ENCODE peak calls at places on chromosome 9, in ten cellular contexts. B, H, G, C, U, Y, M, A, J and E are unnamed samples.

GRCh38 chr9:100700689-100701318 is 122.9 kb downstream of the CAVIN4 start:
- DNase-seq in B (peak; percentile 32), H (no peak), G (no peak), C (no peak), U (no peak), Y (no peak), M (peak; percentile 19), A (peak; percentile 15), J (no peak), E (no peak)

GRCh38 chr9:98796364-98797101 is at the start of gene ANKS6:
- DNase-seq in B (peak; percentile 94), H (peak; percentile 73), G (peak; percentile 71), C (peak; percentile 78), U (peak; percentile 34), Y (peak; percentile 91), M (peak; percentile 89), A (peak; percentile 65), J (peak; percentile 93), E (peak; percentile 69)

GRCh38 chr9:7163957-7164356 is 406.2 kb downstream of the KDM4C start:
- DNase-seq in B (no peak), H (no peak), G (no peak), C (no peak), U (no peak), Y (no peak), M (no peak), A (no peak), J (no peak), E (no peak)

GRCh38 chr9:37029304-37029775 is 4.7 kb downstream of the PAX5 start:
- DNase-seq in B (no peak), H (no peak), G (no peak), C (no peak), U (no peak), Y (peak; percentile 61), M (no peak), A (no peak), J (no peak), E (no peak)

GRCh38 chr9:112655633-112656032 is 62.3 kb downstream of the INIP start:
- DNase-seq in B (no peak), H (no peak), G (no peak), C (no peak), U (no peak), Y (no peak), M (no peak), A (no peak), J (no peak), E (no peak)

GRCh38 chr9:99863955-99864354 is 42.3 kb downstream of the NR4A3 start:
- DNase-seq in B (no peak), H (no peak), G (no peak), C (no peak), U (no peak), Y (no peak), M (no peak), A (no peak), J (no peak), E (no peak)

GRCh38 chr9:99192786-99193465 is 28.8 kb downstream of the ALG2 start:
- DNase-seq in B (no peak), H (no peak), G (no peak), C (no peak), U (no peak), Y (no peak), M (no peak), A (peak; percentile 84), J (no peak), E (peak; percentile 71)

GRCh38 chr9:97038551-97038908 is 412 bp downstream of the CTSV start:
- DNase-seq in B (no peak), H (no peak), G (no peak), C (no peak), U (no peak), Y (peak; percentile 25), M (no peak), A (no peak), J (no peak), E (no peak)

GRCh38 chr9:126692041-126692758 is 78.5 kb downstream of the LMX1B start:
- DNase-seq in B (no peak), H (no peak), G (no peak), C (no peak), U (no peak), Y (no peak), M (no peak), A (no peak), J (peak; percentile 70), E (no peak)

GRCh38 chr9:134335095-134335489 is 8.8 kb downstream of the RXRA start:
- DNase-seq in B (no peak), H (no peak), G (no peak), C (no peak), U (no peak), Y (no peak), M (no peak), A (peak; percentile 50), J (peak; percentile 22), E (no peak)

GRCh38 chr9:131275332-131276106 is 791 bp downstream of the FAM78A start:
- DNase-seq in B (peak; percentile 86), H (no peak), G (peak; percentile 32), C (no peak), U (no peak), Y (peak; percentile 42), M (peak; percentile 68), A (no peak), J (peak; percentile 79), E (no peak)

GRCh38 chr9:16266648-16267276 is 603.7 kb downstream of the BNC2 start:
- DNase-seq in B (peak; percentile 5), H (no peak), G (no peak), C (no peak), U (no peak), Y (peak; percentile 22), M (peak; percentile 30), A (peak; percentile 36), J (no peak), E (peak; percentile 23)

GRCh38 chr9:106958955-106959657 is 96.1 kb downstream of the ZNF462 start:
- DNase-seq in B (no peak), H (no peak), G (no peak), C (no peak), U (no peak), Y (no peak), M (no peak), A (peak; percentile 77), J (no peak), E (peak; percentile 52)

GRCh38 chr9:37251452-37251851 is 131.1 kb downstream of the ZCCHC7 start:
- DNase-seq in B (no peak), H (no peak), G (no peak), C (no peak), U (no peak), Y (no peak), M (no peak), A (no peak), J (no peak), E (no peak)

GRCh38 chr9:14258840-14259239 is 55.1 kb downstream of the NFIB start:
- DNase-seq in B (no peak), H (no peak), G (no peak), C (no peak), U (no peak), Y (no peak), M (no peak), A (peak; percentile 68), J (no peak), E (peak; percentile 67)